ENCODE peak calls at places on chromosomes 2 and 18, in four cellular contexts. E is A549, B is gastrocnemius medialis, M is tibial artery. V is an unnamed sample.

GRCh38 chr2:135701442-135701841 is 40.2 kb upstream of the UBXN4 start:
- DNase-seq in E (no peak), B (no peak), M (no peak), V (no peak)

GRCh38 chr2:191247381-191248057 is 2.3 kb downstream of the MYO1B start:
- DNase-seq in E (peak), B (no peak), M (no peak), V (no peak)

GRCh38 chr2:3493610-3493997 is 25.7 kb downstream of the ADI1 start:
- DNase-seq in E (no peak), B (no peak), M (peak), V (peak)

GRCh38 chr18:77597726-77598125 is 348.1 kb downstream of the GALR1 start:
- DNase-seq in E (no peak), B (no peak), M (no peak), V (no peak)

GRCh38 chr18:6928359-6928758 is 189.2 kb downstream of the LAMA1 start:
- DNase-seq in E (no peak), B (no peak), M (no peak), V (no peak)

GRCh38 chr2:165868211-165868610 is 74.2 kb upstream of the GALNT3 start:
- DNase-seq in E (no peak), B (no peak), M (no peak), V (no peak)

GRCh38 chr18:12028674-12029073 is 47.4 kb downstream of the IMPA2 start:
- DNase-seq in E (no peak), B (no peak), M (peak), V (no peak)

GRCh38 chr2:121480826-121481225 is 49.9 kb upstream of the RNU4ATAC start:
- DNase-seq in E (no peak), B (no peak), M (no peak), V (no peak)

GRCh38 chr18:45004531-45004930 is 323.8 kb downstream of the SETBP1 start:
- DNase-seq in E (no peak), B (no peak), M (no peak), V (no peak)

GRCh38 chr18:3603460-3604259 is 153.7 kb downstream of the TGIF1 start:
- DNase-seq in E (no peak), B (peak), M (no peak), V (no peak)

GRCh38 chr2:219541611-219542180 is 1.9 kb downstream of the CHPF start:
- DNase-seq in E (peak), B (peak), M (peak), V (peak)

GRCh38 chr2:24365051-24365450 is 4.7 kb upstream of the ITSN2 start:
- DNase-seq in E (no peak), B (peak), M (peak), V (peak)

GRCh38 chr18:41875094-41875780 is 79.8 kb upstream of the PIK3C3 start:
- DNase-seq in E (no peak), B (no peak), M (no peak), V (no peak)

GRCh38 chr2:168730391-168730790 is 72.0 kb upstream of the NOSTRIN start:
- DNase-seq in E (no peak), B (no peak), M (no peak), V (no peak)

GRCh38 chr2:169955940-169956339 is 128.7 kb downstream of the UBR3 start:
- DNase-seq in E (no peak), B (no peak), M (no peak), V (no peak)

GRCh38 chr2:156423674-156424282 is 12.4 kb upstream of the GPD2 start:
- DNase-seq in E (no peak), B (no peak), M (no peak), V (no peak)

GRCh38 chr2:13611939-13612338 is 895.2 kb downstream of the TRIB2 start:
- DNase-seq in E (no peak), B (no peak), M (no peak), V (no peak)

GRCh38 chr2:28327596-28327962 is 65.1 kb upstream of the FOSL2 start:
- DNase-seq in E (no peak), B (no peak), M (no peak), V (no peak)

GRCh38 chr2:200380139-200380561 is 73.7 kb downstream of the SPATS2L start:
- DNase-seq in E (no peak), B (no peak), M (no peak), V (no peak)

GRCh38 chr18:61850756-61851155 is 42.1 kb downstream of the RNF152 start:
- DNase-seq in E (no peak), B (no peak), M (no peak), V (no peak)

GRCh38 chr2:11569636-11570035 is 35.8 kb downstream of the GREB1 start:
- DNase-seq in E (no peak), B (no peak), M (peak), V (no peak)

GRCh38 chr2:32442020-32442467 is 85.2 kb downstream of the BIRC6 start:
- DNase-seq in E (no peak), B (no peak), M (no peak), V (no peak)

GRCh38 chr2:7225848-7226247 is 308.6 kb downstream of the RNF144A start:
- DNase-seq in E (no peak), B (no peak), M (no peak), V (no peak)

GRCh38 chr18:41939326-41939725 is 15.7 kb upstream of the PIK3C3 start:
- DNase-seq in E (no peak), B (no peak), M (no peak), V (no peak)

GRCh38 chr2:19251554-19251953 is 106.9 kb downstream of the OSR1 start:
- DNase-seq in E (no peak), B (no peak), M (no peak), V (no peak)

GRCh38 chr2:233029321-233029720 is 3.2 kb upstream of the NEU2 start:
- DNase-seq in E (no peak), B (no peak), M (no peak), V (no peak)

GRCh38 chr2:4579977-4580376 is 876.6 kb downstream of the DCDC2C start:
- DNase-seq in E (no peak), B (no peak), M (no peak), V (no peak)

GRCh38 chr18:56635007-56635406 is 3.4 kb downstream of the TXNL1 start:
- DNase-seq in E (no peak), B (no peak), M (no peak), V (no peak)

GRCh38 chr2:29749843-29750242 is 171.5 kb downstream of the ALK start:
- DNase-seq in E (no peak), B (no peak), M (no peak), V (no peak)

GRCh38 chr2:229044581-229044980 is 226.5 kb downstream of the PID1 start:
- DNase-seq in E (no peak), B (no peak), M (no peak), V (no peak)

GRCh38 chr2:219638217-219638947 is 11.0 kb downstream of the SLC4A3 start:
- DNase-seq in E (no peak), B (no peak), M (peak), V (peak)

GRCh38 chr18:10490401-10491289 is 35.2 kb upstream of the NAPG start:
- DNase-seq in E (peak), B (no peak), M (no peak), V (no peak)

GRCh38 chr18:26225022-26225693 is 1.1 kb upstream of the TAF4B start:
- DNase-seq in E (no peak), B (no peak), M (no peak), V (no peak)

GRCh38 chr2:202039278-202040100 is 5.8 kb downstream of the FZD7 start:
- DNase-seq in E (no peak), B (no peak), M (no peak), V (no peak)

GRCh38 chr2:238754259-238754658 is 93.6 kb upstream of the TWIST2 start:
- DNase-seq in E (no peak), B (no peak), M (no peak), V (no peak)
- TF ChIP-seq CTCF in E (no peak), B (no peak), M (no peak), V (no peak)

DNA sequence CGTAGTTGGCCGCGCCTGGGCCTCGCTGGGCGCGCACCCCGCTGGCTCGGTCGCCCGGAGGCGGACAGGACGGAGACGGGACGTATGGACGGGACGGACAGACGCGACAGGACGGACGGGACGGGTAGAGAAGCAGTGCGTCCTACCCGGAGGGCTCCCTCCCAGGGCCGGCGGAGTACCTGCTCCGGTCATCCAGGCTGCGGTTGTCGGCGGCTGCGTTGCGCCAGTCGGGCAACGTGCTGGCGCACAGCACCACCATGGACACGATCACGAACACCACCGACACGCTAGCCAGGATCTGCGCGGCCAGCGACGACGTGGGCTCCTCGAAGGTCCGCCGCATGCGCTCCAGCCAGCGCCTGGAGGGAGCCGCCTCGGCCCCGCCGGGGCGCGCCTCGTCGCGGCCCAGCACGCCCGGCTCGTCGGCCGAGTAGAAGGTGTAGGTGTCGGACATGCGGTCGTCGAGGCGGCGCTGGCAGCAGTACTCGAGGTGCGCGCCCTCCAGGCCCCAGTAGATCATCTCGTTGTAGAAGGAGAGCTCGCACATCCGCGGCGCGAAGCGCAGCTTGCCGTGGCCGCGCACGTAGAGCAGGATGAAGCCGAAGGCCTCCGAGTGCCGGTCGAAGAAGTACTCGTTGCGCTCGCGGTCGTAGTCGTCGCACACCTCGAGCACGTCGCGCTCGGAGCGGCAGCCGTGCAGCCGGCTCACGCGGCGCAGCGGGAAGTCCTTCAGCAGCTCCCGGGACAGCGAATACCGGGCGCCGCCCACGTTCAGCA is 903 bp downstream of the KCNG3 start:
- DNase-seq in E (no peak), B (no peak), M (no peak), V (no peak)
- H3K4me3 ChIP-seq in E (peak), B (no peak), M (peak), V (no peak)

GRCh38 chr2:209519911-209520310 is 96.1 kb downstream of the MAP2 start:
- DNase-seq in E (no peak), B (no peak), M (no peak), V (no peak)

GRCh38 chr2:209525834-209526281 is 102.0 kb downstream of the MAP2 start:
- DNase-seq in E (no peak), B (no peak), M (no peak), V (no peak)

GRCh38 chr2:209525336-209525735 is 101.5 kb downstream of the MAP2 start:
- DNase-seq in E (no peak), B (no peak), M (no peak), V (no peak)

GRCh38 chr2:209523778-209524362 is 100.0 kb downstream of the MAP2 start:
- DNase-seq in E (no peak), B (no peak), M (no peak), V (no peak)

GRCh38 chr2:209523041-209523740 is 99.3 kb downstream of the MAP2 start:
- DNase-seq in E (no peak), B (no peak), M (no peak), V (no peak)
- TF ChIP-seq CTCF in E (no peak), B (no peak), M (no peak), V (no peak)

GRCh38 chr18:79397830-79398761 is 2.4 kb downstream of the NFATC1 start:
- DNase-seq in E (no peak), B (no peak), M (peak), V (no peak)
- H3K4me3 ChIP-seq in E (no peak), B (no peak), M (no peak), V (no peak)

GRCh38 chr2:53200072-53200471 is 567.5 kb upstream of the CHAC2 start:
- DNase-seq in E (no peak), B (no peak), M (no peak), V (no peak)

DNA sequence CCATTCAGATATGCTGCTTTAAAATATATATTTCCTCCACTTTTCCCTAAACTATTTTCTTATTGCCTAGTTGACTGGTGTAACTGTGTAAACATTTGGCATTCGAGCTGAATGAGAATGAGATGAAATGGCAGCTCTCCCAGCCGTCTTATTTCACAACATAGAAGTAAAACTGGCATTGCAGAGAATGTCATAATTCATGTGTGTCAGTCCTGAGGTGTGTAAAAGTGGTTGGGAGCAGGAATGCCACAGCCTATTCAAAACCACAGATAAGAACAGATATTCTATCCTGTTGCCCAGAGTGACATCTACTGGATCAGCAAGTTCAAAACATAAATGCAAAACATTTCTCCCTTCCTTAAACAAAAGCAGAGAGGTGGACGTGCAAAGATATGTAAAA is 565.5 kb upstream of the CHAC2 start:
- DNase-seq in E (no peak), B (no peak), M (no peak), V (peak)
- TF ChIP-seq CTCF in E (peak), B (no peak), M (no peak), V (no peak)

GRCh38 chr2:71072492-71072891 is 4.0 kb downstream of the NAGK start:
- DNase-seq in E (no peak), B (no peak), M (no peak), V (no peak)
- H3K4me3 ChIP-seq in E (no peak), B (no peak), M (no peak), V (no peak)

GRCh38 chr2:127619901-127620705 is 25.9 kb upstream of the GPR17 start:
- DNase-seq in E (no peak), B (no peak), M (no peak), V (no peak)
- TF ChIP-seq CTCF in E (no peak), B (no peak), M (no peak), V (no peak)

V was measured in lower leg skin.